ENCODE peak calls at places on chromosomes 1 and 21, in six cellular contexts. G is ascending aorta, S is tibial artery, N is activated B cell treated with CpG ODN at 0.5 μM for 24 hours, R is IMR-90, Q is suprapubic skin. B is an unnamed sample.

GRCh38 chr1:15702722-15703550 is 18.8 kb downstream of the PLEKHM2 start:
- DNase-seq in G (no peak), S (no peak), N (no peak), R (peak; percentile 29), Q (no peak), B (no peak)

GRCh38 chr21:30255679-30256078 is 27.1 kb downstream of the KRTAP24-1 start:
- DNase-seq in G (no peak), S (no peak), N (no peak), R (no peak), Q (no peak), B (no peak)

GRCh38 chr1:31535561-31535960 is 40.8 kb upstream of the TINAGL1 start:
- DNase-seq in G (no peak), S (no peak), N (no peak), R (no peak), Q (no peak), B (no peak)

GRCh38 chr1:117061986-117062415 is 1.9 kb downstream of the TTF2 start:
- DNase-seq in G (no peak), S (no peak), N (no peak), R (peak; percentile 88), Q (no peak), B (no peak)

GRCh38 chr1:235648954-235649721 is 446 bp downstream of the GNG4 start:
- DNase-seq in G (no peak), S (no peak), N (peak; percentile 40), R (peak; percentile 67), Q (no peak), B (peak; percentile 34)

GRCh38 chr1:215357901-215358300 is 209.2 kb upstream of the KCTD3 start:
- DNase-seq in G (no peak), S (no peak), N (no peak), R (no peak), Q (no peak), B (no peak)

GRCh38 chr1:56513095-56513494 is 66.3 kb downstream of the PLPP3 start:
- DNase-seq in G (no peak), S (no peak), N (no peak), R (no peak), Q (no peak), B (no peak)

GRCh38 chr1:175198332-175198731 is 5.8 kb upstream of the KIAA0040 start:
- DNase-seq in G (no peak), S (no peak), N (no peak), R (no peak), Q (no peak), B (no peak)

GRCh38 chr1:106568575-106568974 is 487.9 kb upstream of the PRMT6 start:
- DNase-seq in G (no peak), S (no peak), N (no peak), R (no peak), Q (no peak), B (no peak)

GRCh38 chr1:15210651-15211390 is 36.2 kb upstream of the FHAD1 start:
- DNase-seq in G (no peak), S (peak; percentile 74), N (no peak), R (no peak), Q (no peak), B (no peak)

GRCh38 chr1:17861685-17862084 is 106.6 kb downstream of the ACTL8 start:
- DNase-seq in G (no peak), S (no peak), N (no peak), R (no peak), Q (no peak), B (no peak)

GRCh38 chr1:53061123-53061858 is 722 bp upstream of the PODN start:
- DNase-seq in G (no peak), S (peak; percentile 84), N (no peak), R (no peak), Q (no peak), B (no peak)

GRCh38 chr1:42399315-42400100 is 18.9 kb downstream of the RIMKLA start:
- DNase-seq in G (no peak), S (no peak), N (no peak), R (no peak), Q (no peak), B (no peak)

GRCh38 chr1:42403880-42404400 is 23.3 kb downstream of the RIMKLA start:
- DNase-seq in G (no peak), S (no peak), N (no peak), R (no peak), Q (no peak), B (no peak)
- TF ChIP-seq CTCF in G (no peak), S (no peak), N (no peak), R (no peak), Q (no peak), B (no peak)

GRCh38 chr1:29096255-29096896 is 27.3 kb downstream of the TMEM200B start:
- DNase-seq in G (no peak), S (no peak), N (no peak), R (no peak), Q (no peak), B (no peak)

GRCh38 chr1:29090937-29091618 is 32.6 kb downstream of the TMEM200B start:
- DNase-seq in G (no peak), S (no peak), N (no peak), R (no peak), Q (no peak), B (no peak)

GRCh38 chr1:29094954-29095353 is 28.7 kb downstream of the TMEM200B start:
- DNase-seq in G (no peak), S (no peak), N (no peak), R (no peak), Q (no peak), B (no peak)

GRCh38 chr1:29099286-29099685 is 24.4 kb downstream of the TMEM200B start:
- DNase-seq in G (no peak), S (no peak), N (no peak), R (no peak), Q (no peak), B (no peak)

GRCh38 chr1:29094433-29094832 is 29.3 kb downstream of the TMEM200B start:
- DNase-seq in G (no peak), S (no peak), N (no peak), R (no peak), Q (no peak), B (no peak)
- TF ChIP-seq CTCF in G (no peak), S (no peak), N (no peak), R (no peak), Q (no peak), B (no peak)

GRCh38 chr1:226062558-226063361 is at the start of gene H3-3A:
- DNase-seq in G (peak; percentile 99), S (peak; percentile 99), N (peak; percentile 96), R (peak; percentile 90), Q (peak; percentile 99), B (peak; percentile 98)
- TF ChIP-seq CTCF in G (no peak), S (peak; percentile 13), N (no peak), R (no peak), Q (no peak), B (no peak)

GRCh38 chr1:155170101-155170785 is 2.9 kb downstream of the KRTCAP2 start:
- DNase-seq in G (no peak), S (peak; percentile 7), N (no peak), R (no peak), Q (peak; percentile 32), B (no peak)
- TF ChIP-seq CTCF in G (no peak), S (no peak), N (no peak), R (no peak), Q (no peak), B (no peak)

GRCh38 chr1:119371800-119372199 is 3.2 kb downstream of the HAO2 start:
- DNase-seq in G (no peak), S (no peak), N (no peak), R (no peak), Q (no peak), B (no peak)

GRCh38 chr1:119374208-119374877 is 5.8 kb downstream of the HAO2 start:
- DNase-seq in G (no peak), S (no peak), N (no peak), R (no peak), Q (no peak), B (no peak)

GRCh38 chr1:119370748-119371147 is 2.2 kb downstream of the HAO2 start:
- DNase-seq in G (no peak), S (no peak), N (no peak), R (no peak), Q (no peak), B (no peak)

GRCh38 chr1:119373465-119373864 is 4.9 kb downstream of the HAO2 start:
- DNase-seq in G (no peak), S (no peak), N (no peak), R (peak; percentile 31), Q (no peak), B (no peak)

DNA sequence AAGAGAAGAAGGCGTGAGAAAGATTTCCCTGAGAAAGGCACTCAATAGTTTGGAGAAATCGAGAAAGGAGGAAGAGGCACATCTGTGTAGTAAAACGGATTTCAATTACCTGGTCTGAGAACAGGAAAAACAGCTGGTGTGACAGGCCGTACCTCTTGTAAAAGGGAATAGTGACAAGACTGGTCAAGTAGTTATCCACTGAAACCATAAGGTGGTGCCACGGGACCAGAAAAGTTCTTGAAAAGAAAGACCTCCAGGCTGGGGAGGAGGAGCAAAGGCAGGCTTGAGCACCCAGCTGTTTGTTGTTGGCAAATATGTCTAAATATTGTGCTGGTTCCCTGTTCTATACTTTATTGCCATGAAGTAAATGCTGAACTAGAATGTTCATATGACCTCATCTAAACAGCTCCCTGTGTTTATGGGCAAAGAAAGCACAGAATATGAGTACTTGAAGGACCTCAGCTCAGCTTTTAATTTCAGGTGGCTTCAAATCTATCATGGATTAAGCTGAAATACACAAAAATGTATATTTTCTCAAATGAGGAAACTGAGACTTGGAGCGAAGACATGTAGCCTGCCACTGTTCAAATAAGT is 4.0 kb downstream of the HAO2 start:
- DNase-seq in G (no peak), S (no peak), N (no peak), R (no peak), Q (no peak), B (no peak)
- TF ChIP-seq CTCF in G (no peak), S (no peak), N (no peak), R (no peak), Q (no peak), B (no peak)

GRCh38 chr1:223077434-223077833 is 65.6 kb downstream of the TLR5 start:
- DNase-seq in G (no peak), S (no peak), N (no peak), R (no peak), Q (no peak), B (no peak)
- TF ChIP-seq CTCF in G (no peak), S (no peak), N (no peak), R (no peak), Q (no peak), B (no peak)

GRCh38 chr1:63873751-63874150 is 99.9 kb downstream of the ROR1 start:
- DNase-seq in G (no peak), S (no peak), N (no peak), R (peak; percentile 58), Q (no peak), B (no peak)

GRCh38 chr1:63868220-63868897 is 94.5 kb downstream of the ROR1 start:
- DNase-seq in G (no peak), S (no peak), N (no peak), R (peak; percentile 55), Q (no peak), B (no peak)

GRCh38 chr1:63871451-63871850 is 97.6 kb downstream of the ROR1 start:
- DNase-seq in G (no peak), S (no peak), N (no peak), R (no peak), Q (no peak), B (no peak)

GRCh38 chr1:63867429-63868176 is 93.8 kb downstream of the ROR1 start:
- DNase-seq in G (no peak), S (no peak), N (no peak), R (no peak), Q (no peak), B (no peak)

GRCh38 chr1:63870152-63870551 is 96.3 kb downstream of the ROR1 start:
- DNase-seq in G (no peak), S (no peak), N (no peak), R (no peak), Q (no peak), B (no peak)
- TF ChIP-seq CTCF in G (no peak), S (no peak), N (no peak), R (no peak), Q (no peak), B (no peak)

B was measured in omental fat pad.